ENCODE peak calls at places on chromosome 9, in four cellular contexts. S, Z, B and W are unnamed samples.

GRCh38 chr9:127751269-127752054 is 16.4 kb upstream of the TOR2A start:
- DNase-seq in S (no peak), Z (peak; percentile 33), B (no peak), W (no peak)

GRCh38 chr9:98991981-98992884 is 48.5 kb downstream of the COL15A1 start:
- DNase-seq in B (no peak), S (no peak), Z (no peak), W (no peak)

GRCh38 chr9:79917417-79917816 is 345.7 kb downstream of the TLE4 start:
- DNase-seq in Z (no peak), B (no peak), S (no peak), W (no peak)

GRCh38 chr9:68975644-68976043 is 38.3 kb downstream of the PRKACG start:
- DNase-seq in B (no peak), S (no peak), Z (no peak), W (no peak)

GRCh38 chr9:113543286-113544000 is 79.9 kb downstream of the RGS3 start:
- DNase-seq in S (no peak), Z (no peak), B (no peak), W (no peak)

GRCh38 chr9:69223605-69224004 is 49.5 kb downstream of the TJP2 start:
- DNase-seq in S (peak; percentile 31), Z (peak; percentile 7), B (peak; percentile 74), W (peak; percentile 50)

GRCh38 chr9:108351571-108351970 is 504.2 kb downstream of the ACTL7B start:
- DNase-seq in S (no peak), Z (no peak), B (no peak), W (no peak)

GRCh38 chr9:133148351-133149129 is 15.2 kb downstream of the GBGT1 start:
- DNase-seq in Z (peak; percentile 79), S (peak; percentile 66), B (peak; percentile 32), W (no peak)

GRCh38 chr9:136721339-136722092 is 9.1 kb downstream of the DIPK1B start:
- DNase-seq in Z (peak; percentile 28), B (peak; percentile 57), S (no peak), W (peak; percentile 95)

GRCh38 chr9:126838895-126839294 is 21.5 kb upstream of the ZBTB34 start:
- DNase-seq in B (no peak), Z (peak; percentile 22), S (no peak), W (no peak)

GRCh38 chr9:130305381-130305780 is 39.8 kb downstream of the HMCN2 start:
- DNase-seq in S (no peak), B (no peak), Z (no peak), W (no peak)

GRCh38 chr9:89669361-89669842 is 64.6 kb downstream of the GADD45G start:
- DNase-seq in S (no peak), Z (no peak), B (no peak), W (no peak)

GRCh38 chr9:86809151-86809550 is 138.2 kb downstream of the GAS1 start:
- DNase-seq in B (no peak), Z (no peak), S (no peak), W (no peak)

GRCh38 chr9:74960548-74960947 is 7.8 kb upstream of the C9orf40 start:
- DNase-seq in Z (no peak), B (peak; percentile 57), S (no peak), W (no peak)

GRCh38 chr9:22975921-22976320 is 529.3 kb downstream of the DMRTA1 start:
- DNase-seq in S (no peak), B (peak; percentile 51), Z (no peak), W (no peak)

GRCh38 chr9:135939351-135940265 is 21.6 kb downstream of the UBAC1 start:
- DNase-seq in B (no peak), Z (peak; percentile 71), S (no peak), W (no peak)

GRCh38 chr9:112332674-112332976 is 794 bp downstream of the PTBP3 start:
- DNase-seq in Z (no peak), S (no peak), B (no peak), W (no peak)

GRCh38 chr9:114687034-114687433 is 5.0 kb upstream of the TEX48 start:
- DNase-seq in B (peak; percentile 61), Z (no peak), S (no peak), W (no peak)

GRCh38 chr9:7150153-7150890 is 392.5 kb downstream of the KDM4C start:
- DNase-seq in Z (no peak), S (no peak), B (no peak), W (no peak)

GRCh38 chr9:86202338-86202882 is 57.0 kb downstream of the C9orf153 start:
- DNase-seq in Z (peak; percentile 30), B (peak; percentile 55), S (peak; percentile 60), W (peak; percentile 37)

GRCh38 chr9:34372598-34373011 is 4.1 kb downstream of the MYORG start:
- DNase-seq in Z (no peak), B (no peak), S (no peak), W (no peak)

GRCh38 chr9:125932012-125932411 is 184.8 kb downstream of the PBX3 start:
- DNase-seq in Z (no peak), S (no peak), B (peak; percentile 100), W (no peak)

GRCh38 chr9:27622688-27623340 is 49.5 kb upstream of the C9orf72 start:
- DNase-seq in Z (no peak), S (no peak), B (no peak), W (no peak)

GRCh38 chr9:102700936-102701335 is 294.2 kb upstream of the CYLC2 start:
- DNase-seq in Z (no peak), B (no peak), S (no peak), W (no peak)

GRCh38 chr9:86077286-86077685 is 22.1 kb downstream of the GOLM1 start:
- DNase-seq in B (no peak), Z (no peak), S (no peak), W (no peak)

GRCh38 chr9:109912726-109913460 is 132.9 kb downstream of the PALM2AKAP2 start:
- DNase-seq in S (peak; percentile 71), B (peak; percentile 36), Z (no peak), W (no peak)

GRCh38 chr9:86795047-86795437 is 152.3 kb downstream of the GAS1 start:
- DNase-seq in B (no peak), Z (no peak), S (no peak), W (no peak)

GRCh38 chr9:38186372-38187115 is 117.5 kb upstream of the SHB start:
- DNase-seq in B (no peak), Z (no peak), S (no peak), W (no peak)

GRCh38 chr9:20811872-20812271 is 127.8 kb downstream of the FOCAD start:
- DNase-seq in Z (no peak), B (no peak), S (no peak), W (no peak)

GRCh38 chr9:21252727-21253547 is 13.1 kb upstream of the IFNA14 start:
- DNase-seq in S (peak; percentile 18), Z (peak; percentile 30), B (peak; percentile 62), W (no peak)

GRCh38 chr9:138068601-138069035 is 191.0 kb downstream of the CACNA1B start:
- DNase-seq in B (no peak), S (no peak), Z (no peak), W (no peak)

GRCh38 chr9:18741880-18742279 is 267.9 kb downstream of the ADAMTSL1 start:
- DNase-seq in Z (no peak), S (no peak), B (no peak), W (no peak)

GRCh38 chr9:108919517-108919916 is 14.4 kb downstream of the ELP1 start:
- DNase-seq in B (no peak), S (no peak), Z (no peak), W (no peak)